ENCODE peak calls at places on chromosome X, in six cellular contexts. One of them, this sample, is unnamed.

GRCh38 chrX:53571494-53571893 is 115.0 kb downstream of the HUWE1 start:
- DNase-seq in uterus: no peak
- DNase-seq in ascending aorta: no peak
- DNase-seq in cardiac muscle cell: no peak
- DNase-seq in keratinocyte: no peak
- DNase-seq in A549: no peak
- DNase-seq in this sample: no peak

GRCh38 chrX:1246816-1247215 is 21.8 kb upstream of the CSF2RA start:
- DNase-seq in A549: peak; percentile 88
- DNase-seq in cardiac muscle cell: peak; percentile 76
- DNase-seq in ascending aorta: peak; percentile 74
- DNase-seq in uterus: peak; percentile 22
- DNase-seq in keratinocyte: no peak
- DNase-seq in this sample: peak; percentile 78

GRCh38 chrX:11040405-11040804 is 70.7 kb upstream of the HCCS start:
- DNase-seq in ascending aorta: no peak
- DNase-seq in keratinocyte: no peak
- DNase-seq in uterus: no peak
- DNase-seq in cardiac muscle cell: peak; percentile 0
- DNase-seq in A549: no peak
- DNase-seq in this sample: no peak

GRCh38 chrX:79081895-79082512 is 62.5 kb upstream of the GPR174 start:
- DNase-seq in keratinocyte: no peak
- DNase-seq in A549: peak; percentile 22
- DNase-seq in uterus: no peak
- DNase-seq in ascending aorta: no peak
- DNase-seq in cardiac muscle cell: peak; percentile 8
- DNase-seq in this sample: no peak

GRCh38 chrX:95754411-95754810 is 930.2 kb upstream of the DIAPH2 start:
- DNase-seq in ascending aorta: no peak
- DNase-seq in uterus: no peak
- DNase-seq in A549: no peak
- DNase-seq in cardiac muscle cell: no peak
- DNase-seq in keratinocyte: no peak
- DNase-seq in this sample: no peak

GRCh38 chrX:150312931-150313330 is 50.2 kb upstream of the MAMLD1 start:
- DNase-seq in uterus: no peak
- DNase-seq in keratinocyte: no peak
- DNase-seq in ascending aorta: peak; percentile 53
- DNase-seq in A549: no peak
- DNase-seq in cardiac muscle cell: no peak
- DNase-seq in this sample: no peak

GRCh38 chrX:33183366-33183765 is 28.0 kb downstream of the DMD start:
- DNase-seq in keratinocyte: no peak
- DNase-seq in cardiac muscle cell: peak; percentile 91
- DNase-seq in ascending aorta: peak; percentile 70
- DNase-seq in A549: no peak
- DNase-seq in uterus: peak; percentile 40
- DNase-seq in this sample: peak; percentile 21

GRCh38 chrX:122943918-122944317 is 240.2 kb upstream of the GRIA3 start:
- DNase-seq in cardiac muscle cell: no peak
- DNase-seq in uterus: no peak
- DNase-seq in A549: no peak
- DNase-seq in ascending aorta: no peak
- DNase-seq in keratinocyte: no peak
- DNase-seq in this sample: no peak

GRCh38 chrX:46912673-46913491 is 661 bp downstream of the JADE3 start:
- DNase-seq in ascending aorta: peak; percentile 64
- DNase-seq in A549: peak; percentile 68
- DNase-seq in keratinocyte: no peak
- DNase-seq in cardiac muscle cell: peak; percentile 65
- DNase-seq in uterus: peak; percentile 23
- DNase-seq in this sample: peak; percentile 41

GRCh38 chrX:78029663-78030062 is 60.2 kb upstream of the PGAM4 start:
- DNase-seq in ascending aorta: no peak
- DNase-seq in uterus: no peak
- DNase-seq in A549: peak; percentile 53
- DNase-seq in keratinocyte: no peak
- DNase-seq in cardiac muscle cell: peak; percentile 10
- DNase-seq in this sample: no peak

GRCh38 chrX:83535417-83536244 is 27.5 kb downstream of the POU3F4 start:
- DNase-seq in keratinocyte: no peak
- DNase-seq in uterus: no peak
- DNase-seq in ascending aorta: no peak
- DNase-seq in cardiac muscle cell: no peak
- DNase-seq in A549: no peak
- DNase-seq in this sample: no peak

GRCh38 chrX:74519870-74520269 is 94.6 kb downstream of the RLIM start:
- DNase-seq in ascending aorta: no peak
- DNase-seq in A549: no peak
- DNase-seq in keratinocyte: no peak
- DNase-seq in uterus: no peak
- DNase-seq in cardiac muscle cell: no peak
- DNase-seq in this sample: no peak

GRCh38 chrX:95721011-95721410 is 963.6 kb upstream of the DIAPH2 start:
- DNase-seq in A549: no peak
- DNase-seq in uterus: no peak
- DNase-seq in cardiac muscle cell: no peak
- DNase-seq in keratinocyte: no peak
- DNase-seq in ascending aorta: no peak
- DNase-seq in this sample: no peak

GRCh38 chrX:146581981-146582712 is 227.4 kb upstream of the CXorf51B start:
- DNase-seq in cardiac muscle cell: peak; percentile 7
- DNase-seq in keratinocyte: no peak
- DNase-seq in uterus: no peak
- DNase-seq in A549: no peak
- DNase-seq in ascending aorta: no peak
- DNase-seq in this sample: no peak

GRCh38 chrX:24515447-24515846 is 50.4 kb downstream of the PDK3 start:
- DNase-seq in cardiac muscle cell: peak; percentile 27
- DNase-seq in uterus: no peak
- DNase-seq in keratinocyte: no peak
- DNase-seq in A549: peak; percentile 37
- DNase-seq in ascending aorta: no peak
- DNase-seq in this sample: no peak

GRCh38 chrX:131703646-131704045 is 159.8 kb downstream of the OR13H1 start:
- DNase-seq in ascending aorta: no peak
- DNase-seq in uterus: peak; percentile 28
- DNase-seq in A549: peak; percentile 24
- DNase-seq in cardiac muscle cell: no peak
- DNase-seq in keratinocyte: no peak
- DNase-seq in this sample: no peak

GRCh38 chrX:120244735-120245498 is 5.7 kb upstream of the ZBTB33 start:
- DNase-seq in keratinocyte: no peak
- DNase-seq in uterus: peak; percentile 73
- DNase-seq in ascending aorta: peak; percentile 84
- DNase-seq in A549: peak; percentile 91
- DNase-seq in cardiac muscle cell: peak; percentile 61
- DNase-seq in this sample: peak; percentile 72

GRCh38 chrX:47212381-47213293 is 5.8 kb upstream of the CDK16 start:
- DNase-seq in cardiac muscle cell: no peak
- DNase-seq in keratinocyte: no peak
- DNase-seq in A549: no peak
- DNase-seq in ascending aorta: no peak
- DNase-seq in uterus: no peak
- DNase-seq in this sample: no peak

GRCh38 chrX:96386981-96387380 is 297.7 kb upstream of the DIAPH2 start:
- DNase-seq in uterus: no peak
- DNase-seq in A549: no peak
- DNase-seq in cardiac muscle cell: no peak
- DNase-seq in keratinocyte: no peak
- DNase-seq in ascending aorta: no peak
- DNase-seq in this sample: no peak

GRCh38 chrX:80846247-80846646 is 36.6 kb upstream of the BRWD3 start:
- DNase-seq in uterus: no peak
- DNase-seq in ascending aorta: no peak
- DNase-seq in A549: no peak
- DNase-seq in keratinocyte: no peak
- DNase-seq in cardiac muscle cell: no peak
- DNase-seq in this sample: no peak

GRCh38 chrX:10240918-10241317 is 84.1 kb downstream of the CLCN4 start:
- DNase-seq in uterus: no peak
- DNase-seq in keratinocyte: no peak
- DNase-seq in ascending aorta: no peak
- DNase-seq in A549: peak; percentile 12
- DNase-seq in cardiac muscle cell: no peak
- DNase-seq in this sample: no peak

GRCh38 chrX:129663171-129663570 is 8.4 kb upstream of the APLN start:
- DNase-seq in keratinocyte: no peak
- DNase-seq in cardiac muscle cell: no peak
- DNase-seq in uterus: no peak
- DNase-seq in ascending aorta: peak; percentile 65
- DNase-seq in A549: no peak
- DNase-seq in this sample: no peak

GRCh38 chrX:117838581-117839331 is 277.9 kb downstream of the KLHL13 start:
- DNase-seq in cardiac muscle cell: no peak
- DNase-seq in keratinocyte: no peak
- DNase-seq in ascending aorta: no peak
- DNase-seq in A549: no peak
- DNase-seq in uterus: no peak
- DNase-seq in this sample: no peak

GRCh38 chrX:47610506-47610905 is 9.2 kb downstream of the SYN1 start:
- DNase-seq in keratinocyte: no peak
- DNase-seq in uterus: no peak
- DNase-seq in cardiac muscle cell: no peak
- DNase-seq in A549: no peak
- DNase-seq in ascending aorta: peak; percentile 22
- DNase-seq in this sample: no peak

GRCh38 chrX:133698298-133698697 is 283.0 kb upstream of the GPC4 start:
- DNase-seq in ascending aorta: no peak
- DNase-seq in cardiac muscle cell: peak; percentile 19
- DNase-seq in keratinocyte: no peak
- DNase-seq in A549: no peak
- DNase-seq in uterus: no peak
- DNase-seq in this sample: no peak

GRCh38 chrX:96837808-96838207 is 45.9 kb upstream of the RPA4 start:
- DNase-seq in uterus: no peak
- DNase-seq in ascending aorta: no peak
- DNase-seq in cardiac muscle cell: no peak
- DNase-seq in keratinocyte: no peak
- DNase-seq in A549: no peak
- DNase-seq in this sample: no peak

GRCh38 chrX:42686706-42687105 is 91.3 kb downstream of the PPP1R2C start:
- DNase-seq in keratinocyte: no peak
- DNase-seq in A549: no peak
- DNase-seq in cardiac muscle cell: no peak
- DNase-seq in uterus: no peak
- DNase-seq in ascending aorta: no peak
- DNase-seq in this sample: no peak

GRCh38 chrX:43065978-43066377 is 288.0 kb upstream of the PPP1R2C start:
- DNase-seq in cardiac muscle cell: peak; percentile 14
- DNase-seq in ascending aorta: no peak
- DNase-seq in uterus: no peak
- DNase-seq in A549: no peak
- DNase-seq in keratinocyte: no peak
- DNase-seq in this sample: no peak

DNA sequence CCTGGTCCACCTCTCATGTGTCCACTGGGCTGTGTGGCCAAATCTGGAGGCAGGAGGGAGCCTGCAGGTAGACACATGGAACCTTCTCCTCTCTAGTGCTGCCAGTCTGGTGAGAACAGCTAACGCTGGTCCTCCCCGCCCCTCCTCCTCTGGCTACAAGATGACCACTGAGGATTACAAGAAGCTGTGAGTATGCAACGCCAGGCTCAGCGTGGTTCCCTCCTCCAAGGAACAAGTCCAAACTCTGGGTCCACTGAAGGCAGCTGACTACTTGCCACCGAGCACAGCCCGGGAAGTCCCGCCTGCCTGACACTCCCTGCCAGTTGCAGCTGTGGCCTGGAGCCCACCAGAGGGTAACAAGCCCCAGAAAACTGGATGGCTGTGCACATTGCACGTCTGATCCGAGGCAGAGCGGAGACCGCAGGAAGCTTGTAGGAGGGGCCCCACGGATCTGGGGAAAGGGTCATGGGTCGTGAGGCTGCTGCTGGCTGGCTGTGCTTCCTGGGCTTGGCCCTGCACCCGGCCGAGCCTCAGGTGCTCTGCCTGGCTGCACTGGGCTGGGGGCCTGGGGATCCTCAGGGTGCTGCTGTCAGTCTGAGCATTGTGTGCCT is 20.2 kb downstream of the ZNF185 start:
- DNase-seq in uterus: no peak
- DNase-seq in ascending aorta: no peak
- DNase-seq in keratinocyte: no peak
- DNase-seq in A549: no peak
- DNase-seq in cardiac muscle cell: no peak
- DNase-seq in this sample: no peak
- H3K4me3 ChIP-seq in uterus: no peak overlapping the region
- H3K4me3 ChIP-seq in ascending aorta: no peak overlapping the region
- H3K4me3 ChIP-seq in keratinocyte: no peak overlapping the region
- H3K4me3 ChIP-seq in A549: no peak overlapping the region
- H3K4me3 ChIP-seq in cardiac muscle cell: no peak overlapping the region
- H3K4me3 ChIP-seq in this sample: no peak overlapping the region

GRCh38 chrX:19602866-19603620 is 87.7 kb upstream of the MAP3K15 start:
- DNase-seq in uterus: no peak
- DNase-seq in cardiac muscle cell: no peak
- DNase-seq in keratinocyte: peak; percentile 17
- DNase-seq in A549: peak; percentile 76
- DNase-seq in ascending aorta: no peak
- DNase-seq in this sample: no peak
- H3K4me3 ChIP-seq in uterus: no peak overlapping the region
- H3K4me3 ChIP-seq in cardiac muscle cell: no peak overlapping the region
- H3K4me3 ChIP-seq in keratinocyte: no peak overlapping the region
- H3K4me3 ChIP-seq in A549: no peak overlapping the region
- H3K4me3 ChIP-seq in ascending aorta: no peak overlapping the region
- H3K4me3 ChIP-seq in this sample: no peak overlapping the region

GRCh38 chrX:20511792-20512191 is 245.1 kb upstream of the RPS6KA3 start:
- DNase-seq in keratinocyte: no peak
- DNase-seq in cardiac muscle cell: no peak
- DNase-seq in uterus: no peak
- DNase-seq in A549: no peak
- DNase-seq in ascending aorta: no peak
- DNase-seq in this sample: no peak
- H3K4me3 ChIP-seq in keratinocyte: no peak overlapping the region
- H3K4me3 ChIP-seq in cardiac muscle cell: no peak overlapping the region
- H3K4me3 ChIP-seq in uterus: no peak overlapping the region
- H3K4me3 ChIP-seq in A549: no peak overlapping the region
- H3K4me3 ChIP-seq in ascending aorta: no peak overlapping the region
- H3K4me3 ChIP-seq in this sample: no peak overlapping the region

GRCh38 chrX:20217279-20217678 is 49.4 kb downstream of the RPS6KA3 start:
- DNase-seq in ascending aorta: no peak
- DNase-seq in A549: peak; percentile 37
- DNase-seq in cardiac muscle cell: no peak
- DNase-seq in keratinocyte: no peak
- DNase-seq in uterus: no peak
- DNase-seq in this sample: no peak

GRCh38 chrX:20221902-20222301 is 44.8 kb downstream of the RPS6KA3 start:
- DNase-seq in uterus: no peak
- DNase-seq in ascending aorta: no peak
- DNase-seq in keratinocyte: no peak
- DNase-seq in cardiac muscle cell: no peak
- DNase-seq in A549: peak; percentile 86
- DNase-seq in this sample: no peak

GRCh38 chrX:20217906-20218305 is 48.8 kb downstream of the RPS6KA3 start:
- DNase-seq in A549: no peak
- DNase-seq in cardiac muscle cell: no peak
- DNase-seq in uterus: no peak
- DNase-seq in ascending aorta: no peak
- DNase-seq in keratinocyte: no peak
- DNase-seq in this sample: no peak

GRCh38 chrX:20215565-20215964 is 51.1 kb downstream of the RPS6KA3 start:
- DNase-seq in keratinocyte: no peak
- DNase-seq in ascending aorta: no peak
- DNase-seq in cardiac muscle cell: no peak
- DNase-seq in A549: no peak
- DNase-seq in uterus: no peak
- DNase-seq in this sample: no peak

GRCh38 chrX:20218809-20219505 is 47.8 kb downstream of the RPS6KA3 start:
- DNase-seq in keratinocyte: no peak
- DNase-seq in ascending aorta: no peak
- DNase-seq in A549: peak; percentile 41
- DNase-seq in uterus: peak; percentile 15
- DNase-seq in cardiac muscle cell: no peak
- DNase-seq in this sample: no peak
- H3K4me3 ChIP-seq in keratinocyte: no peak overlapping the region
- H3K4me3 ChIP-seq in ascending aorta: no peak overlapping the region
- H3K4me3 ChIP-seq in A549: no peak overlapping the region
- H3K4me3 ChIP-seq in uterus: no peak overlapping the region
- H3K4me3 ChIP-seq in cardiac muscle cell: no peak overlapping the region
- H3K4me3 ChIP-seq in this sample: no peak overlapping the region

This sample was measured in pancreas.